ENCODE peak calls at places on chromosome 11, in seven cellular contexts. E, R, A, V, S, N and P are unnamed samples.

GRCh38 chr11:61533401-61533800 is 24.9 kb downstream of the LRRC10B start:
- DNase-seq in E (no peak), R (peak; percentile 57), A (peak; percentile 75), V (no peak), S (no peak), N (no peak), P (no peak)

GRCh38 chr11:76636826-76637460 is 33.6 kb downstream of the LRRC32 start:
- DNase-seq in E (no peak), R (no peak), A (no peak), V (no peak), S (no peak), N (no peak), P (no peak)

GRCh38 chr11:73978576-73979086 is 4.0 kb downstream of the UCP2 start:
- DNase-seq in E (no peak), R (no peak), A (peak; percentile 41), V (no peak), S (no peak), N (no peak), P (no peak)

GRCh38 chr11:5203366-5203765 is 2.9 kb upstream of the OR51V1 start:
- DNase-seq in E (no peak), R (no peak), A (no peak), V (no peak), S (no peak), N (no peak), P (no peak)

GRCh38 chr11:118623291-118623655 is 15.9 kb downstream of the PHLDB1 start:
- DNase-seq in E (no peak), R (peak; percentile 45), A (peak; percentile 42), V (no peak), S (no peak), N (no peak), P (no peak)

GRCh38 chr11:133577403-133577802 is 45.1 kb upstream of the OPCML start:
- DNase-seq in E (no peak), R (no peak), A (no peak), V (no peak), S (no peak), N (no peak), P (no peak)

GRCh38 chr11:15977116-15977515 is 379.2 kb downstream of the SOX6 start:
- DNase-seq in E (no peak), R (no peak), A (no peak), V (no peak), S (no peak), N (no peak), P (no peak)

GRCh38 chr11:72217856-72218745 is 1.5 kb downstream of the FOLR2 start:
- DNase-seq in E (no peak), R (no peak), A (no peak), V (no peak), S (no peak), N (no peak), P (no peak)

GRCh38 chr11:115409691-115410220 is 94.5 kb downstream of the CADM1 start:
- DNase-seq in E (no peak), R (no peak), A (no peak), V (no peak), S (no peak), N (peak; percentile 16), P (no peak)

GRCh38 chr11:116686891-116687290 is 85.9 kb downstream of the BUD13 start:
- DNase-seq in E (no peak), R (no peak), A (no peak), V (no peak), S (no peak), N (no peak), P (no peak)

GRCh38 chr11:34145073-34145472 is 39.6 kb downstream of the NAT10 start:
- DNase-seq in E (no peak), R (no peak), A (no peak), V (no peak), S (no peak), N (no peak), P (no peak)

GRCh38 chr11:122632178-122632824 is 23.2 kb upstream of the UBASH3B start:
- DNase-seq in E (no peak), R (no peak), A (no peak), V (no peak), S (no peak), N (no peak), P (no peak)

GRCh38 chr11:65316311-65316978 is 1.8 kb downstream of the CDC42EP2 start:
- DNase-seq in E (no peak), R (peak; percentile 53), A (peak; percentile 48), V (peak; percentile 58), S (peak; percentile 47), N (peak; percentile 25), P (peak; percentile 64)

GRCh38 chr11:66875376-66875775 is 18.5 kb downstream of the LRFN4 start:
- DNase-seq in E (no peak), R (no peak), A (no peak), V (no peak), S (no peak), N (no peak), P (no peak)

GRCh38 chr11:12587333-12587997 is 86.8 kb upstream of the TEAD1 start:
- DNase-seq in E (no peak), R (no peak), A (no peak), V (no peak), S (no peak), N (no peak), P (no peak)

GRCh38 chr11:122697636-122698167 is 42.2 kb downstream of the UBASH3B start:
- DNase-seq in E (no peak), R (no peak), A (peak; percentile 47), V (no peak), S (no peak), N (no peak), P (no peak)

GRCh38 chr11:64048042-64048854 is 12.5 kb downstream of the FLRT1 start:
- DNase-seq in E (no peak), R (no peak), A (no peak), V (no peak), S (no peak), N (peak; percentile 72), P (no peak)

GRCh38 chr11:18295316-18295715 is 26.6 kb downstream of the HPS5 start:
- DNase-seq in E (no peak), R (no peak), A (no peak), V (no peak), S (no peak), N (no peak), P (no peak)

GRCh38 chr11:7892751-7893356 is 38.2 kb downstream of the OR10A6 start:
- DNase-seq in E (no peak), R (no peak), A (no peak), V (no peak), S (no peak), N (peak; percentile 60), P (no peak)

GRCh38 chr11:12806113-12806512 is 131.9 kb downstream of the TEAD1 start:
- DNase-seq in E (no peak), R (no peak), A (peak; percentile 81), V (no peak), S (no peak), N (no peak), P (no peak)

GRCh38 chr11:1839924-1840779 is 1.4 kb downstream of the TNNI2 start:
- DNase-seq in E (no peak), R (peak; percentile 89), A (peak; percentile 86), V (no peak), S (peak; percentile 56), N (no peak), P (peak; percentile 66)

GRCh38 chr11:10993186-10993585 is 135.3 kb upstream of the ZBED5 start:
- DNase-seq in E (no peak), R (no peak), A (no peak), V (no peak), S (no peak), N (no peak), P (no peak)

DNA sequence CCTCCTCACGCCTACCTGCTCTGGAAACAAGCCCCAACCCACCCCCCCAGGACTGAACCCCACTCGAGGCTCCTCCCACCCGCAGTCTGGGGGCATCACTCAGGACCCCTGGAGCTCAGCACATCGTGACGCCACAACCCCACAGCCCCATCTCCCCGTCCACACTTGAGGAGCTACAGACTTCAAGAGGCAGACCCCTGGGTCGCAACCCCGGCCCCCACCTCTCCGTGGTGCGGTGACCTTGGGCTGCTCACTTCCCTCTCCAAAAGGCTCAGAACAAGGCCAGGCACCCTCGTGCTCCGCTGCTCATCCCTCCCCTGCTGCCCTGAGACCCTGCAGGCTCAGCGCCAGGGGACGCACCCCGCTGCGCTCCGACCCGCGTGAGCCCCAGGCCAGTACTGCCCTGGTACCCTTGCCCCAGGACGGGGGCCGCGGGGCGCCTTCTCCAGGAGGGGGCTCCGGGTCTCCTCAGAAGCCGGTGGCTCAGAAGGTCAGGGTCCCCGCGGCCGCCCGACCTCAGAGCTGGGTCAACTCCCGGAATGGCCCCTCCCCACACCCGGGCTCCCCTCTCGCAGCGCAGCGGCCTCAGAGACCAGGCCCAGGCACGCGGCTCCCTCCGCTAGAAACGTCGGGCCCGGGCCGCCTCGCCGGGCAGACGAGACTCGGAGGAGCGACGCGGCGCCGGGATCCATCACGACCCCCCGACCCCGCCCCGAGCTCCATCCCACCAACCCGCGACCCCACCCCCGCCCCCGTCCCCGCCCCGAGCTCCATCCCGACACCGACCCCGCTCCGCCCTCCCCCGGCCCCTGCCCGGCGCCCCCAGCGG is 614 bp downstream of the GATD1 start:
- DNase-seq in E (no peak), R (peak; percentile 56), A (no peak), V (peak; percentile 62), S (no peak), N (peak; percentile 90), P (no peak)
- H3K9me3 ChIP-seq in E (no peaks in the 10 kb centered on the region), R (no peaks in the 10 kb centered on the region), A (no peaks in the 10 kb centered on the region), V (no peaks in the 10 kb centered on the region), S (no peaks in the 10 kb centered on the region), N (no peaks in the 10 kb centered on the region), P (no peaks in the 10 kb centered on the region)

GRCh38 chr11:78138694-78139421 is 568 bp downstream of the ALG8 start:
- DNase-seq in E (no peak), R (no peak), A (no peak), V (no peak), S (no peak), N (peak; percentile 12), P (no peak)
- TF ChIP-seq CTCF in E (no peak), R (no peak), A (no peak), V (no peak), S (no peak), N (no peak), P (no peak)

GRCh38 chr11:124768914-124769313 is 6.8 kb upstream of the ESAM start:
- DNase-seq in E (no peak), R (no peak), A (peak; percentile 69), V (no peak), S (no peak), N (no peak), P (no peak)
- H3K27ac ChIP-seq in E (no peak overlapping the region), R (no peak overlapping the region), A (no peak overlapping the region), V (no peak overlapping the region), S (no peak overlapping the region), N (no peak overlapping the region), P (no peak overlapping the region)

GRCh38 chr11:3119141-3119821 is 45.8 kb downstream of the OSBPL5 start:
- DNase-seq in E (no peak), R (peak; percentile 32), A (no peak), V (no peak), S (no peak), N (no peak), P (peak; percentile 13)

GRCh38 chr11:3121416-3121815 is 43.7 kb downstream of the OSBPL5 start:
- DNase-seq in E (no peak), R (peak; percentile 28), A (no peak), V (no peak), S (no peak), N (no peak), P (no peak)

GRCh38 chr11:3121931-3122774 is 43.0 kb downstream of the OSBPL5 start:
- DNase-seq in E (no peak), R (peak; percentile 46), A (no peak), V (peak; percentile 29), S (no peak), N (no peak), P (peak; percentile 15)

GRCh38 chr11:3122775-3123201 is 42.3 kb downstream of the OSBPL5 start:
- DNase-seq in E (no peak), R (peak; percentile 44), A (no peak), V (peak; percentile 24), S (no peak), N (no peak), P (peak; percentile 18)

GRCh38 chr11:3120071-3120792 is 44.9 kb downstream of the OSBPL5 start:
- DNase-seq in E (no peak), R (peak; percentile 30), A (no peak), V (peak; percentile 23), S (no peak), N (no peak), P (peak; percentile 13)
- H3K9me3 ChIP-seq in E (no peaks in the 10 kb centered on the region), R (no peaks in the 10 kb centered on the region), A (no peaks in the 10 kb centered on the region), V (no peaks in the 10 kb centered on the region), S (no peaks in the 10 kb centered on the region), N (peaks cover 11% of the 10 kb centered on the region), P (peaks cover under 1% of the 10 kb centered on the region)